ENCODE peak calls at places on chromosome 14, in nine cellular contexts. One of them, this sample, is unnamed.

GRCh38 chr14:63633801-63634200 is 7.9 kb downstream of the WDR89 start:
- DNase-seq in CD4-positive, alpha-beta memory T cell: no peak
- DNase-seq in GM10248: no peak
- DNase-seq in stimulated activated CD4-positive, alpha-beta T cell treated with anti-CD3 and anti-CD28 coated beads, TNF-alpha, amount 100 ng/mL, for 1 hour: no peak
- DNase-seq in GM06990: no peak
- DNase-seq in NCI-H1694 treated with DMSO at 0.1 percent for 48 hours: no peak
- DNase-seq in AG08396: no peak
- DNase-seq in GM12892: no peak
- DNase-seq in transverse colon: no peak
- DNase-seq in this sample: no peak

GRCh38 chr14:98952595-98953325 is 319.2 kb downstream of the BCL11B start:
- DNase-seq in CD4-positive, alpha-beta memory T cell: no peak
- DNase-seq in GM10248: no peak
- DNase-seq in stimulated activated CD4-positive, alpha-beta T cell treated with anti-CD3 and anti-CD28 coated beads, TNF-alpha, amount 100 ng/mL, for 1 hour: no peak
- DNase-seq in GM06990: no peak
- DNase-seq in NCI-H1694 treated with DMSO at 0.1 percent for 48 hours: no peak
- DNase-seq in AG08396: peak; percentile 60
- DNase-seq in GM12892: no peak
- DNase-seq in transverse colon: no peak
- DNase-seq in this sample: no peak

GRCh38 chr14:95761436-95761835 is 47.5 kb upstream of the TCL1A start:
- DNase-seq in CD4-positive, alpha-beta memory T cell: no peak
- DNase-seq in GM10248: no peak
- DNase-seq in stimulated activated CD4-positive, alpha-beta T cell treated with anti-CD3 and anti-CD28 coated beads, TNF-alpha, amount 100 ng/mL, for 1 hour: no peak
- DNase-seq in GM06990: no peak
- DNase-seq in NCI-H1694 treated with DMSO at 0.1 percent for 48 hours: no peak
- DNase-seq in AG08396: no peak
- DNase-seq in GM12892: no peak
- DNase-seq in transverse colon: no peak
- DNase-seq in this sample: no peak

GRCh38 chr14:105257464-105257863 is 9.1 kb downstream of the BTBD6 start:
- DNase-seq in CD4-positive, alpha-beta memory T cell: peak; percentile 31
- DNase-seq in GM10248: no peak
- DNase-seq in stimulated activated CD4-positive, alpha-beta T cell treated with anti-CD3 and anti-CD28 coated beads, TNF-alpha, amount 100 ng/mL, for 1 hour: no peak
- DNase-seq in GM06990: no peak
- DNase-seq in NCI-H1694 treated with DMSO at 0.1 percent for 48 hours: no peak
- DNase-seq in AG08396: no peak
- DNase-seq in GM12892: no peak
- DNase-seq in transverse colon: peak; percentile 91
- DNase-seq in this sample: no peak

GRCh38 chr14:84252706-84253105 is 1277.2 kb upstream of the FLRT2 start:
- DNase-seq in CD4-positive, alpha-beta memory T cell: no peak
- DNase-seq in GM10248: no peak
- DNase-seq in stimulated activated CD4-positive, alpha-beta T cell treated with anti-CD3 and anti-CD28 coated beads, TNF-alpha, amount 100 ng/mL, for 1 hour: no peak
- DNase-seq in GM06990: no peak
- DNase-seq in NCI-H1694 treated with DMSO at 0.1 percent for 48 hours: no peak
- DNase-seq in AG08396: no peak
- DNase-seq in GM12892: no peak
- DNase-seq in transverse colon: no peak
- DNase-seq in this sample: no peak

GRCh38 chr14:22395803-22396202 is 193.2 kb downstream of the DAD1 start:
- DNase-seq in CD4-positive, alpha-beta memory T cell: no peak
- DNase-seq in GM10248: no peak
- DNase-seq in stimulated activated CD4-positive, alpha-beta T cell treated with anti-CD3 and anti-CD28 coated beads, TNF-alpha, amount 100 ng/mL, for 1 hour: no peak
- DNase-seq in GM06990: no peak
- DNase-seq in NCI-H1694 treated with DMSO at 0.1 percent for 48 hours: no peak
- DNase-seq in AG08396: no peak
- DNase-seq in GM12892: no peak
- DNase-seq in transverse colon: no peak
- DNase-seq in this sample: no peak

GRCh38 chr14:106586098-106586704 is 1059.8 kb downstream of the TMEM121 start:
- DNase-seq in CD4-positive, alpha-beta memory T cell: peak; percentile 55
- DNase-seq in GM10248: peak; percentile 75
- DNase-seq in stimulated activated CD4-positive, alpha-beta T cell treated with anti-CD3 and anti-CD28 coated beads, TNF-alpha, amount 100 ng/mL, for 1 hour: no peak
- DNase-seq in GM06990: peak; percentile 20
- DNase-seq in NCI-H1694 treated with DMSO at 0.1 percent for 48 hours: no peak
- DNase-seq in AG08396: no peak
- DNase-seq in GM12892: peak; percentile 44
- DNase-seq in transverse colon: peak; percentile 58
- DNase-seq in this sample: no peak

GRCh38 chr14:104305511-104306449 is 167.4 kb downstream of the KIF26A start:
- DNase-seq in CD4-positive, alpha-beta memory T cell: no peak
- DNase-seq in GM10248: no peak
- DNase-seq in stimulated activated CD4-positive, alpha-beta T cell treated with anti-CD3 and anti-CD28 coated beads, TNF-alpha, amount 100 ng/mL, for 1 hour: no peak
- DNase-seq in GM06990: no peak
- DNase-seq in NCI-H1694 treated with DMSO at 0.1 percent for 48 hours: no peak
- DNase-seq in AG08396: no peak
- DNase-seq in GM12892: no peak
- DNase-seq in transverse colon: no peak
- DNase-seq in this sample: no peak

GRCh38 chr14:70585221-70585620 is 15.2 kb downstream of the MED6 start:
- DNase-seq in CD4-positive, alpha-beta memory T cell: no peak
- DNase-seq in GM10248: no peak
- DNase-seq in stimulated activated CD4-positive, alpha-beta T cell treated with anti-CD3 and anti-CD28 coated beads, TNF-alpha, amount 100 ng/mL, for 1 hour: no peak
- DNase-seq in GM06990: no peak
- DNase-seq in NCI-H1694 treated with DMSO at 0.1 percent for 48 hours: peak; percentile 18
- DNase-seq in AG08396: no peak
- DNase-seq in GM12892: no peak
- DNase-seq in transverse colon: no peak
- DNase-seq in this sample: no peak

This sample was measured in midbrain.